ENCODE peak calls at places on chromosomes 5 and 9, in five cellular contexts. F, I, E, G and O are unnamed samples.

GRCh38 chr5:59264641-59265245 is 628.8 kb downstream of the PDE4D start:
- DNase-seq in F (no peak), I (no peak), E (no peak), G (no peak), O (no peak)

GRCh38 chr5:109027983-109028607 is 280.4 kb downstream of the FER start:
- DNase-seq in F (no peak), I (no peak), E (no peak), G (no peak), O (no peak)

GRCh38 chr9:91682806-91683205 is 259.2 kb upstream of the NFIL3 start:
- DNase-seq in F (peak), I (no peak), E (peak), G (no peak), O (peak)

GRCh38 chr5:168176251-168176650 is 115.2 kb upstream of the WWC1 start:
- DNase-seq in F (no peak), I (no peak), E (no peak), G (no peak), O (no peak)

GRCh38 chr5:118981783-118982182 is 6.6 kb downstream of the DTWD2 start:
- DNase-seq in F (peak), I (no peak), E (no peak), G (no peak), O (no peak)

GRCh38 chr5:989961-990530 is 18.6 kb upstream of the NKD2 start:
- DNase-seq in F (no peak), I (no peak), E (no peak), G (no peak), O (no peak)

GRCh38 chr9:2248768-2249167 is 233.6 kb downstream of the SMARCA2 start:
- DNase-seq in F (no peak), I (no peak), E (no peak), G (no peak), O (no peak)

GRCh38 chr5:89930591-89931383 is 478.8 kb downstream of the CETN3 start:
- DNase-seq in F (peak), I (no peak), E (no peak), G (no peak), O (no peak)

GRCh38 chr5:176713409-176713808 is 66.1 kb downstream of the TSPAN17 start:
- DNase-seq in F (no peak), I (no peak), E (no peak), G (no peak), O (no peak)

GRCh38 chr5:124652514-124652819 is 94.0 kb downstream of the ZNF608 start:
- DNase-seq in F (peak), I (no peak), E (no peak), G (no peak), O (no peak)

GRCh38 chr5:96427823-96428222 is 5.2 kb downstream of the PCSK1 start:
- DNase-seq in F (peak), I (no peak), E (no peak), G (no peak), O (no peak)

GRCh38 chr5:625516-625915 is 13.4 kb downstream of the CEP72 start:
- DNase-seq in F (no peak), I (no peak), E (peak), G (no peak), O (no peak)

GRCh38 chr9:135851748-135852147 is 55.6 kb downstream of the CAMSAP1 start:
- DNase-seq in F (no peak), I (no peak), E (no peak), G (no peak), O (no peak)

GRCh38 chr5:139016186-139016585 is 141.1 kb upstream of the LRRTM2 start:
- DNase-seq in F (no peak), I (no peak), E (no peak), G (no peak), O (no peak)

GRCh38 chr9:135240222-135240621 is 152.8 kb downstream of the OLFM1 start:
- DNase-seq in F (no peak), I (no peak), E (no peak), G (no peak), O (no peak)

GRCh38 chr5:160466121-160466520 is 44.5 kb downstream of the PTTG1 start:
- DNase-seq in F (no peak), I (no peak), E (no peak), G (no peak), O (no peak)

GRCh38 chr9:109448223-109448622 is 49.9 kb downstream of the PTPN3 start:
- DNase-seq in F (peak), I (no peak), E (no peak), G (no peak), O (peak)

GRCh38 chr9:32584784-32585183 is 11.8 kb upstream of the NDUFB6 start:
- DNase-seq in F (no peak), I (no peak), E (no peak), G (no peak), O (no peak)

GRCh38 chr9:470041-470781 is 255.5 kb downstream of the DOCK8 start:
- DNase-seq in F (peak), I (peak), E (peak), G (peak), O (peak)

GRCh38 chr5:83586874-83587776 is 115.6 kb downstream of the VCAN start:
- DNase-seq in F (peak), I (no peak), E (no peak), G (no peak), O (no peak)

GRCh38 chr5:132834057-132834456 is 3.6 kb upstream of the SHROOM1 start:
- DNase-seq in F (no peak), I (no peak), E (no peak), G (no peak), O (no peak)

GRCh38 chr9:87531370-87532295 is 34.0 kb downstream of the DAPK1 start:
- DNase-seq in F (no peak), I (no peak), E (no peak), G (no peak), O (no peak)

GRCh38 chr5:158407801-158408200 is 548.9 kb upstream of the CLINT1 start:
- DNase-seq in F (peak), I (no peak), E (no peak), G (no peak), O (no peak)

GRCh38 chr9:133008824-133009223 is 22.0 kb upstream of the GTF3C5 start:
- DNase-seq in F (no peak), I (no peak), E (no peak), G (no peak), O (no peak)

GRCh38 chr5:147348046-147348445 is 113.2 kb downstream of the STK32A start:
- DNase-seq in F (peak), I (no peak), E (no peak), G (no peak), O (no peak)

GRCh38 chr9:92184041-92184564 is 68.9 kb upstream of the SPTLC1 start:
- DNase-seq in F (no peak), I (no peak), E (no peak), G (no peak), O (no peak)

GRCh38 chr5:84696651-84697050 is 312.0 kb upstream of the EDIL3 start:
- DNase-seq in F (peak), I (no peak), E (no peak), G (no peak), O (no peak)

GRCh38 chr5:126363658-126364057 is 59.6 kb upstream of the GRAMD2B start:
- DNase-seq in F (peak), I (no peak), E (no peak), G (no peak), O (no peak)

GRCh38 chr9:70438341-70438924 is 24.0 kb upstream of the KLF9 start:
- DNase-seq in F (peak), I (no peak), E (no peak), G (peak), O (peak)

GRCh38 chr5:129379406-129379805 is 80.7 kb upstream of the ADAMTS19 start:
- DNase-seq in F (peak), I (no peak), E (no peak), G (no peak), O (no peak)

GRCh38 chr9:114945601-114946000 is 15.2 kb upstream of the TNFSF8 start:
- DNase-seq in F (no peak), I (no peak), E (no peak), G (no peak), O (no peak)